ENCODE peak calls at places on chromosomes 12 and 14, in seven cellular contexts. M is stomach, L is AG04450, Z is HAP-1, Q is tibial nerve, O is adipocyte, F is SK-N-SH. X is an unnamed sample. For H3K27me3, the result is how much of the 10 kb centered on the place peaks cover.

GRCh38 chr12:88309546-88309945 is 167.4 kb downstream of the TMTC3 start:
- DNase-seq in L (no peak), M (no peak), Q (no peak), O (peak), Z (no peak), F (no peak), X (no peak)

GRCh38 chr14:104582649-104583048 is 3.1 kb downstream of the C14orf180 start:
- DNase-seq in Z (no peak), O (no peak), L (no peak), F (no peak), M (peak), Q (peak), X (no peak)

GRCh38 chr14:75323571-75323970 is 44.9 kb downstream of the FOS start:
- DNase-seq in Z (no peak), F (no peak), O (peak), M (no peak), Q (no peak), L (no peak), X (no peak)

GRCh38 chr12:123471374-123472068 is 13.6 kb downstream of the SNRNP35 start:
- DNase-seq in Q (no peak), O (peak), L (peak), M (no peak), Z (no peak), F (no peak), X (no peak)

GRCh38 chr12:38689704-38690103 is 215.7 kb downstream of the CPNE8 start:
- DNase-seq in Q (no peak), Z (no peak), F (no peak), L (no peak), O (no peak), M (no peak), X (peak)

GRCh38 chr12:81257952-81258551 is 180.2 kb downstream of the ACSS3 start:
- DNase-seq in Q (peak), Z (peak), M (no peak), L (peak), O (peak), F (peak), X (peak)

GRCh38 chr14:71591929-71592328 is 340.3 kb upstream of the RGS6 start:
- DNase-seq in Q (no peak), O (peak), Z (no peak), M (no peak), F (no peak), L (no peak), X (no peak)

GRCh38 chr14:62017651-62018230 is 255.5 kb downstream of the SNAPC1 start:
- DNase-seq in L (no peak), Z (no peak), Q (no peak), F (no peak), M (no peak), O (no peak), X (no peak)

GRCh38 chr14:73700325-73700724 is 13.9 kb downstream of the PNMA1 start:
- DNase-seq in Z (no peak), O (no peak), L (no peak), Q (no peak), M (no peak), F (no peak), X (no peak)

GRCh38 chr12:14883663-14884062 is 2.0 kb downstream of the MGP start:
- DNase-seq in M (no peak), O (no peak), Z (no peak), L (no peak), F (no peak), Q (no peak), X (no peak)

GRCh38 chr14:93201155-93201704 is 5.6 kb downstream of the GON7 start:
- DNase-seq in Z (no peak), O (no peak), M (no peak), Q (no peak), F (no peak), L (no peak), X (no peak)

GRCh38 chr14:21070083-21070609 is at the start of gene ARHGEF40:
- DNase-seq in O (peak), Z (peak), F (peak), M (peak), Q (peak), L (no peak), X (no peak)

GRCh38 chr12:42985506-42985905 is 396.0 kb upstream of the PRICKLE1 start:
- DNase-seq in O (no peak), Q (no peak), F (no peak), M (no peak), Z (peak), L (peak), X (no peak)

GRCh38 chr12:39176376-39176775 is 266.5 kb downstream of the KIF21A start:
- DNase-seq in L (no peak), Z (no peak), Q (no peak), M (no peak), F (no peak), O (no peak), X (no peak)

GRCh38 chr14:22319526-22320352 is 269.3 kb downstream of the DAD1 start:
- DNase-seq in O (peak), L (no peak), Q (peak), M (peak), F (peak), Z (peak), X (no peak)

GRCh38 chr12:52799498-52800211 is 3.7 kb upstream of the KRT3 start:
- DNase-seq in F (no peak), M (no peak), Q (no peak), O (no peak), Z (no peak), L (no peak), X (no peak)
- H3K27me3 ChIP-seq in F (under half), M (under half), Q (under half), O (under half), Z (under half), L (under half), X (under half)

DNA sequence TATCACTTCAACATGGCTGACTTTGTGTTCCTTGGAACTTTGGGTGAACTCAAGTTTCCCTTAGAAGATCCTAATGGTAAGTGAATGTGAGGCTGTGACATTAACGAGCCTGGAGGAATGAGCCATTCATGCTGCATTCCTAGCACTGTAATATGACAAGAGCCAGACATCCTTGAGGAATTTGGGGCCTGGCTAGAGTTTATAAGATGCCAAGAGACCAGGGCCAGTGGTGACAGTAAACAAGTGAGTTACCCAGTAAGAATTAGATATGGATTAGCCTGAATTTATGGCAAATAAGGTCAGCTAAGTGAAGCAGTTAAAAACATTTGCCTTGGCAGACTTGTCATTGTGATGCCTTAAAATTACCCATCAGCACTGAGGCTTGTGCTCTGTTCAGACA is 232.4 kb downstream of the AKAP6 start:
- DNase-seq in Z (no peak), M (no peak), L (no peak), Q (no peak), O (peak), F (no peak), X (peak)
- H3K27me3 ChIP-seq in Z (under half), M (under half), L (under half), Q (under half), O (under half), F (under half), X (under half)

DNA sequence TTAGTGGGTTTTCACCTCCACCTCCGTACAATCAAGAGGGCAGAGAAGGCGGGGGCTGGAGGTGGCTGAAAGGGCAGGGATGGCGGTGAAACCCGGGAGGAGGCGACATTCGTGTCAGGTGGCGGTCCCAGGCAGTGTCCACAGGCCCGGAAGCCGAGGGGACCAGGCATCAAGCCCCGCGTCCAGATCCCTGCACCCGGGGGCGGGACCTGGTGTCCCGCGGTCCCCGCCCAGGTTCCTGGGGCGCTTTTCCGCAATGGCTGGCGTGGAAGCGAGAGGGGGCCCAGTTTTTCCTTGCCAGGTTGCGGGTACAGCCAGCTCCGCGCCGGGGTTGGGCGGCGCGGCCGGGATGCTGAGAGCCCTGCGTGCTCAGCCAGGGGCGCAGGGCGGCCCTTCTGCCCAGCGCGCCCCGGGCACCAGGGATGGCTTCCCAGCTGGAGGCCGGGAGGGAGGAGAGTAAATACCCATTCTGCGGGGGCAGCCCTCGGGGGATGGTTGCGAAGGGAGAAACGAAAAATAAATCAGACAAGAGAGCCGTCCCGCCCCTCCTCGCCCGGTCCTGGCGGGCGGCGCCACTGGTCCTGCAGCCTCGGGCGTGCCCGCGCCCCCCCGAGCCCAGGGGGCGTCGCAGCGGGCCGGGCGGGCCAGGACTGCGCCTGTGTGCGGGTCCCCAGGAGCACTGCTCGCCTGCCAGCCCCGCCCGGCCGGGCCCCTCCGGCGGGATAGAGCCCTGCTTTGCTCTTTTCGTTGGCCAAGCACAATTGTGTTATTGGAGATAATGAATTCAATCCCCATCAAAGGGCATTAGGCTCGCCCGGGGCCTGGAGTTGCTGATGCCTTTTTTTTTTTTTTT is 11.5 kb downstream of the FOXA1 start:
- DNase-seq in Z (peak), Q (no peak), M (no peak), O (no peak), L (no peak), F (no peak), X (no peak)
- H3K27me3 ChIP-seq in Z (under half), Q (half or more), M (half or more), O (half or more), L (half or more), F (under half), X (under half)

DNA sequence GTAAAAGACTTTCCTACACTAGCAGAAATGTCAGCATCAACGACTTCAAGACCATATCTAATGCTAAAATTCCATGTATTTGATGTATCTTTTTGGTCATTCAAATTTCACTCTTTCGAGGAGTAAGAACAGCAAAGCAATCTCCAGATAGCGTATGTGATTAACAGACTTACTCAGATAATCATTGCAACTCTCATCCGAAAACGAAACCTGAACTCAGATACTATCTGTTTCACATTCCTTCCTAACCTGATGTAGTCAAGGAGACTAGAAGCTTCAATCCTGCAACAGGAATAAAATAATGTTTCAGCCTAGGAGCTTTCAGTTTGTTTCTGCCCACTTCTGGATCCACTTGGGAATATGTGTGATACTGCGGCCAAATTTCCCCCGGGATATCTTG is 286.3 kb downstream of the NUAK1 start:
- DNase-seq in O (no peak), M (no peak), Q (no peak), L (no peak), Z (no peak), F (no peak), X (no peak)
- H3K27me3 ChIP-seq in O (under half), M (under half), Q (under half), L (under half), Z (under half), F (under half), X (under half)